ENCODE peak calls at places on chromosomes 2 and 18, in six cellular contexts. E is suprapubic skin; H is endothelial cell; D is endodermal cell; V is CD4-positive, alpha-beta T cell; U is Calu3. Q is an unnamed sample.

GRCh38 chr2:113105047-113105446 is 22.4 kb upstream of the IL1RN start:
- DNase-seq in H (no peak), E (no peak), V (no peak), D (no peak), U (no peak), Q (no peak)

GRCh38 chr2:235143789-235144188 is 192.0 kb downstream of the SH3BP4 start:
- DNase-seq in U (no peak), D (no peak), E (no peak), H (no peak), V (no peak), Q (peak)

GRCh38 chr2:220279840-220280239 is 652.4 kb downstream of the SLC4A3 start:
- DNase-seq in H (no peak), E (no peak), U (no peak), D (no peak), V (no peak), Q (no peak)

GRCh38 chr2:28993211-28993960 is 12.3 kb downstream of the TOGARAM2 start:
- DNase-seq in H (no peak), U (peak), E (peak), V (no peak), D (peak), Q (no peak)

GRCh38 chr2:191376981-191377629 is 131.9 kb downstream of the MYO1B start:
- DNase-seq in E (peak), U (peak), V (no peak), D (peak), H (peak), Q (no peak)

GRCh38 chr2:171315781-171316180 is 118.0 kb downstream of the METTL8 start:
- DNase-seq in E (no peak), V (no peak), H (no peak), D (no peak), U (no peak), Q (no peak)

GRCh38 chr2:197433770-197434438 is 924 bp downstream of the SF3B1 start:
- DNase-seq in H (no peak), U (no peak), V (no peak), E (no peak), D (no peak), Q (no peak)

GRCh38 chr2:101787097-101787496 is 89.6 kb downstream of the MAP4K4 start:
- DNase-seq in V (no peak), E (no peak), H (no peak), D (no peak), U (no peak), Q (no peak)

GRCh38 chr2:29082804-29083495 is 8.6 kb upstream of the PCARE start:
- DNase-seq in U (no peak), D (no peak), E (no peak), V (no peak), H (no peak), Q (no peak)

GRCh38 chr18:61882296-61883004 is 10.4 kb downstream of the RNF152 start:
- DNase-seq in D (no peak), E (no peak), H (no peak), V (no peak), U (no peak), Q (no peak)

GRCh38 chr2:180679693-180680092 is 300.7 kb upstream of the UBE2E3 start:
- DNase-seq in H (peak), E (no peak), V (no peak), D (peak), U (no peak), Q (no peak)

GRCh38 chr18:77478619-77479018 is 229.0 kb downstream of the GALR1 start:
- DNase-seq in V (no peak), H (no peak), U (no peak), E (no peak), D (no peak), Q (no peak)

GRCh38 chr2:96305979-96306308 is 598 bp upstream of the SNRNP200 start:
- DNase-seq in E (no peak), V (no peak), D (no peak), H (no peak), U (no peak), Q (no peak)

GRCh38 chr2:45316576-45317338 is 294.3 kb downstream of the SRBD1 start:
- DNase-seq in D (no peak), U (no peak), H (no peak), E (no peak), V (no peak), Q (no peak)

GRCh38 chr18:76588591-76589303 is 93.7 kb upstream of the ZNF516 start:
- DNase-seq in H (no peak), U (no peak), D (peak), V (no peak), E (no peak), Q (peak)

GRCh38 chr2:44267269-44268258 is 7.7 kb upstream of the SLC3A1 start:
- DNase-seq in V (no peak), H (no peak), E (no peak), U (no peak), D (no peak), Q (no peak)

GRCh38 chr18:70415823-70416488 is 127.1 kb downstream of the SOCS6 start:
- DNase-seq in U (peak), V (no peak), E (no peak), H (no peak), D (peak), Q (no peak)

GRCh38 chr18:70411886-70412443 is 123.1 kb downstream of the SOCS6 start:
- DNase-seq in U (no peak), E (no peak), V (no peak), D (no peak), H (no peak), Q (no peak)

GRCh38 chr18:70411307-70411706 is 122.5 kb downstream of the SOCS6 start:
- DNase-seq in U (no peak), H (no peak), E (no peak), V (no peak), D (no peak), Q (no peak)

GRCh38 chr18:70414315-70414714 is 125.5 kb downstream of the SOCS6 start:
- DNase-seq in U (no peak), E (no peak), V (no peak), H (no peak), D (no peak), Q (no peak)

DNA sequence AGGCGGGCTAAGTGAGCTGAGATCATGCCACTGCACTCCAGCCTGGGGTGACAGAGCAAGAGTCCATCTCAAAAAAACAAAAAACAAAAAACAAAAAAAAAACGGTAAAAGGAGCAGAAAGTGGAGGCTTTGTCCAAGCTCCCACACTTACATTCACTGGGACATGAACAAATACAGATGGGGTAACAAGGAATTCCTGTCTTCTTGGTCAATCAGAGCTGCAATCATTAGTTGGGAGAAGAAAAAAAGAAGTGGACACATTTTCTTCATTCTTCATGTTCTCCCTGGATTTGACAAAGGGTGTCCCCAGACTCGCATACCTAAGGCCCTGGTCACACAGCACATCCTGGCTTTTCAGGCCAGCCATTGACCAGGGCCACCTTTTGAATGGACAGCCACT is 124.6 kb downstream of the SOCS6 start:
- DNase-seq in V (no peak), E (no peak), H (no peak), U (no peak), D (no peak), Q (no peak)
- TF ChIP-seq CTCF in V (no peak), E (no peak), H (no peak), U (no peak), D (no peak), Q (no peak)

GRCh38 chr2:226799976-226800940 is 638 bp upstream of the IRS1 start:
- DNase-seq in U (no peak), E (peak), H (no peak), V (no peak), D (peak), Q (no peak)
- TF ChIP-seq CTCF in U (peak), E (no peak), H (peak), V (peak), D (peak), Q (peak)

GRCh38 chr2:179307972-179308371 is 43.3 kb upstream of the SESTD1 start:
- DNase-seq in D (no peak), U (no peak), H (no peak), E (no peak), V (no peak), Q (no peak)
- TF ChIP-seq CTCF in D (no peak), U (no peak), H (no peak), E (no peak), V (no peak), Q (no peak)

GRCh38 chr2:229748950-229749349 is 34.6 kb upstream of the DNER start:
- DNase-seq in H (no peak), D (peak), E (no peak), U (no peak), V (no peak), Q (no peak)
- TF ChIP-seq CTCF in H (no peak), D (peak), E (no peak), U (no peak), V (no peak), Q (no peak)